ENCODE peak calls at places on chromosomes 7 and 10, in nine cellular contexts. One of them, this sample, is unnamed.

GRCh38 chr10:21524526-21525366 is 736 bp downstream of the SKIDA1 start:
- DNase-seq in aorta: no peak
- DNase-seq in CD8-positive, alpha-beta T cell: no peak
- DNase-seq in mammary epithelial cell: peak; percentile 26
- DNase-seq in right atrium auricular region: no peak
- DNase-seq in cardiac fibroblast: peak; percentile 66
- DNase-seq in CD4-positive, alpha-beta memory T cell: no peak
- DNase-seq in A549: no peak
- DNase-seq in tibial artery: no peak
- DNase-seq in this sample: no peak

GRCh38 chr10:44974082-44974627 is 4.5 kb downstream of the DEPP1 start:
- DNase-seq in right atrium auricular region: no peak
- DNase-seq in mammary epithelial cell: no peak
- DNase-seq in cardiac fibroblast: peak; percentile 31
- DNase-seq in CD8-positive, alpha-beta T cell: no peak
- DNase-seq in CD4-positive, alpha-beta memory T cell: no peak
- DNase-seq in aorta: peak; percentile 72
- DNase-seq in tibial artery: peak; percentile 72
- DNase-seq in A549: no peak
- DNase-seq in this sample: no peak

GRCh38 chr7:129940329-129940728 is 12.4 kb downstream of the UBE2H start:
- DNase-seq in right atrium auricular region: peak; percentile 18
- DNase-seq in aorta: no peak
- DNase-seq in CD8-positive, alpha-beta T cell: no peak
- DNase-seq in tibial artery: no peak
- DNase-seq in mammary epithelial cell: no peak
- DNase-seq in cardiac fibroblast: no peak
- DNase-seq in A549: no peak
- DNase-seq in CD4-positive, alpha-beta memory T cell: no peak
- DNase-seq in this sample: no peak

GRCh38 chr7:117183729-117184128 is 139.1 kb downstream of the WNT2 start:
- DNase-seq in tibial artery: no peak
- DNase-seq in A549: no peak
- DNase-seq in CD4-positive, alpha-beta memory T cell: no peak
- DNase-seq in cardiac fibroblast: no peak
- DNase-seq in mammary epithelial cell: no peak
- DNase-seq in aorta: no peak
- DNase-seq in right atrium auricular region: no peak
- DNase-seq in CD8-positive, alpha-beta T cell: no peak
- DNase-seq in this sample: no peak

GRCh38 chr10:34648507-34648906 is 166.6 kb downstream of the PARD3 start:
- DNase-seq in CD8-positive, alpha-beta T cell: no peak
- DNase-seq in mammary epithelial cell: no peak
- DNase-seq in tibial artery: no peak
- DNase-seq in cardiac fibroblast: no peak
- DNase-seq in CD4-positive, alpha-beta memory T cell: no peak
- DNase-seq in A549: no peak
- DNase-seq in right atrium auricular region: no peak
- DNase-seq in aorta: no peak
- DNase-seq in this sample: no peak

GRCh38 chr7:127845497-127846214 is 185.6 kb downstream of the LRRC4 start:
- DNase-seq in A549: no peak
- DNase-seq in right atrium auricular region: no peak
- DNase-seq in cardiac fibroblast: no peak
- DNase-seq in CD8-positive, alpha-beta T cell: no peak
- DNase-seq in CD4-positive, alpha-beta memory T cell: no peak
- DNase-seq in aorta: no peak
- DNase-seq in mammary epithelial cell: no peak
- DNase-seq in tibial artery: no peak
- DNase-seq in this sample: no peak

GRCh38 chr10:104816501-104816900 is 175.4 kb downstream of the SORCS3 start:
- DNase-seq in mammary epithelial cell: no peak
- DNase-seq in tibial artery: no peak
- DNase-seq in A549: no peak
- DNase-seq in aorta: no peak
- DNase-seq in cardiac fibroblast: no peak
- DNase-seq in CD8-positive, alpha-beta T cell: no peak
- DNase-seq in right atrium auricular region: no peak
- DNase-seq in CD4-positive, alpha-beta memory T cell: no peak
- DNase-seq in this sample: no peak

GRCh38 chr7:44735403-44736165 is 13.1 kb upstream of the ZMIZ2 start:
- DNase-seq in mammary epithelial cell: peak; percentile 97
- DNase-seq in right atrium auricular region: no peak
- DNase-seq in tibial artery: no peak
- DNase-seq in aorta: no peak
- DNase-seq in cardiac fibroblast: peak; percentile 95
- DNase-seq in CD8-positive, alpha-beta T cell: no peak
- DNase-seq in CD4-positive, alpha-beta memory T cell: peak; percentile 16
- DNase-seq in A549: peak; percentile 65
- DNase-seq in this sample: no peak

GRCh38 chr10:84294766-84295447 is 33.5 kb upstream of the CCSER2 start:
- DNase-seq in aorta: no peak
- DNase-seq in right atrium auricular region: no peak
- DNase-seq in mammary epithelial cell: no peak
- DNase-seq in CD4-positive, alpha-beta memory T cell: no peak
- DNase-seq in tibial artery: no peak
- DNase-seq in cardiac fibroblast: no peak
- DNase-seq in A549: no peak
- DNase-seq in CD8-positive, alpha-beta T cell: no peak
- DNase-seq in this sample: no peak

GRCh38 chr7:155358948-155359712 is 61.5 kb downstream of the INSIG1 start:
- DNase-seq in A549: no peak
- DNase-seq in cardiac fibroblast: no peak
- DNase-seq in mammary epithelial cell: no peak
- DNase-seq in CD8-positive, alpha-beta T cell: no peak
- DNase-seq in aorta: no peak
- DNase-seq in right atrium auricular region: no peak
- DNase-seq in tibial artery: peak; percentile 48
- DNase-seq in CD4-positive, alpha-beta memory T cell: no peak
- DNase-seq in this sample: peak; percentile 45

GRCh38 chr7:98872328-98872924 is 2.6 kb upstream of the TMEM130 start:
- DNase-seq in CD4-positive, alpha-beta memory T cell: peak; percentile 27
- DNase-seq in aorta: no peak
- DNase-seq in CD8-positive, alpha-beta T cell: no peak
- DNase-seq in A549: peak; percentile 45
- DNase-seq in cardiac fibroblast: no peak
- DNase-seq in mammary epithelial cell: no peak
- DNase-seq in right atrium auricular region: no peak
- DNase-seq in tibial artery: peak; percentile 23
- DNase-seq in this sample: no peak

GRCh38 chr10:90935581-90936292 is 14.8 kb upstream of the ANKRD1 start:
- DNase-seq in cardiac fibroblast: no peak
- DNase-seq in CD8-positive, alpha-beta T cell: no peak
- DNase-seq in A549: no peak
- DNase-seq in CD4-positive, alpha-beta memory T cell: no peak
- DNase-seq in right atrium auricular region: no peak
- DNase-seq in aorta: no peak
- DNase-seq in mammary epithelial cell: no peak
- DNase-seq in tibial artery: no peak
- DNase-seq in this sample: no peak

GRCh38 chr7:132242192-132242812 is 334.0 kb downstream of the PLXNA4 start:
- DNase-seq in A549: no peak
- DNase-seq in tibial artery: no peak
- DNase-seq in mammary epithelial cell: no peak
- DNase-seq in cardiac fibroblast: no peak
- DNase-seq in aorta: no peak
- DNase-seq in right atrium auricular region: no peak
- DNase-seq in CD4-positive, alpha-beta memory T cell: no peak
- DNase-seq in CD8-positive, alpha-beta T cell: no peak
- DNase-seq in this sample: no peak

GRCh38 chr7:132239422-132239994 is 336.8 kb downstream of the PLXNA4 start:
- DNase-seq in cardiac fibroblast: no peak
- DNase-seq in right atrium auricular region: no peak
- DNase-seq in aorta: no peak
- DNase-seq in CD8-positive, alpha-beta T cell: no peak
- DNase-seq in mammary epithelial cell: peak; percentile 37
- DNase-seq in CD4-positive, alpha-beta memory T cell: no peak
- DNase-seq in A549: no peak
- DNase-seq in tibial artery: no peak
- DNase-seq in this sample: no peak

GRCh38 chr7:132243463-132243862 is 332.8 kb downstream of the PLXNA4 start:
- DNase-seq in cardiac fibroblast: peak; percentile 49
- DNase-seq in A549: no peak
- DNase-seq in tibial artery: no peak
- DNase-seq in mammary epithelial cell: no peak
- DNase-seq in right atrium auricular region: no peak
- DNase-seq in CD8-positive, alpha-beta T cell: no peak
- DNase-seq in aorta: no peak
- DNase-seq in CD4-positive, alpha-beta memory T cell: no peak
- DNase-seq in this sample: no peak

GRCh38 chr7:132240821-132241422 is 335.3 kb downstream of the PLXNA4 start:
- DNase-seq in A549: no peak
- DNase-seq in mammary epithelial cell: no peak
- DNase-seq in tibial artery: no peak
- DNase-seq in right atrium auricular region: no peak
- DNase-seq in CD4-positive, alpha-beta memory T cell: no peak
- DNase-seq in CD8-positive, alpha-beta T cell: no peak
- DNase-seq in aorta: no peak
- DNase-seq in cardiac fibroblast: no peak
- DNase-seq in this sample: no peak

GRCh38 chr7:132240262-132240661 is 336.0 kb downstream of the PLXNA4 start:
- DNase-seq in A549: no peak
- DNase-seq in CD8-positive, alpha-beta T cell: no peak
- DNase-seq in cardiac fibroblast: no peak
- DNase-seq in aorta: no peak
- DNase-seq in CD4-positive, alpha-beta memory T cell: no peak
- DNase-seq in tibial artery: no peak
- DNase-seq in mammary epithelial cell: no peak
- DNase-seq in right atrium auricular region: no peak
- DNase-seq in this sample: no peak
- H3K4me3 ChIP-seq in A549: no peak overlapping the region
- H3K4me3 ChIP-seq in CD8-positive, alpha-beta T cell: no peak overlapping the region
- H3K4me3 ChIP-seq in cardiac fibroblast: no peak overlapping the region
- H3K4me3 ChIP-seq in aorta: no peak overlapping the region
- H3K4me3 ChIP-seq in CD4-positive, alpha-beta memory T cell: no peak overlapping the region
- H3K4me3 ChIP-seq in tibial artery: no peak overlapping the region
- H3K4me3 ChIP-seq in mammary epithelial cell: no peak overlapping the region
- H3K4me3 ChIP-seq in right atrium auricular region: no peak overlapping the region
- H3K4me3 ChIP-seq in this sample: no peak overlapping the region

DNA sequence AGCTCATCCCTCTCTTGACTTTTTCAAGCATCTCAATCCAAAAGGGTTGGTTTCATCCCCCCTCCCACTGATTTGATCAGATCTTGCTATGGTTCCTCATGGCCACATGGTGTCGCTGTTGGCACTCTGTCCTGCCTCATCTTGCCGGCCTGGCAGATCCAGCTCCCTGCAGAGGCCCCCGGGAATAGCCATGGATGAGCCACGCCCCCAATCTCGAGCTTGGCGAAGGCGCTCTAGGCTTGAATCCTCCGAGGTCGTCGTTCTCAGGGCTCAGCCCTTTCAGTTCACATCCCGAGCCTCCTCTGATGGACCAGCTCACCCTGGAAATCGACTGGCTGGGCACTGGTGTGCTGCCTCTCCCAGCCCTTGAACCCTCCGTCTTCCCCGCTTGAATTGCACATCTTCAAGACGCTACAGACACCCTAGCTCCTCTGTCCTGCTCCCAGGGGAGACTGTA is 628.7 kb downstream of the TYW1 start:
- DNase-seq in A549: peak; percentile 76
- DNase-seq in CD4-positive, alpha-beta memory T cell: peak; percentile 3
- DNase-seq in CD8-positive, alpha-beta T cell: no peak
- DNase-seq in tibial artery: peak; percentile 71
- DNase-seq in cardiac fibroblast: peak; percentile 84
- DNase-seq in right atrium auricular region: peak; percentile 62
- DNase-seq in mammary epithelial cell: no peak
- DNase-seq in aorta: peak; percentile 75
- DNase-seq in this sample: no peak
- H3K4me3 ChIP-seq in A549: peak overlapping the region; percentile 31
- H3K4me3 ChIP-seq in CD4-positive, alpha-beta memory T cell: no peak overlapping the region
- H3K4me3 ChIP-seq in CD8-positive, alpha-beta T cell: no peak overlapping the region
- H3K4me3 ChIP-seq in tibial artery: no peak overlapping the region
- H3K4me3 ChIP-seq in cardiac fibroblast: no peak overlapping the region
- H3K4me3 ChIP-seq in right atrium auricular region: no peak overlapping the region
- H3K4me3 ChIP-seq in mammary epithelial cell: no peak overlapping the region
- H3K4me3 ChIP-seq in aorta: no peak overlapping the region
- H3K4me3 ChIP-seq in this sample: no peak overlapping the region

DNA sequence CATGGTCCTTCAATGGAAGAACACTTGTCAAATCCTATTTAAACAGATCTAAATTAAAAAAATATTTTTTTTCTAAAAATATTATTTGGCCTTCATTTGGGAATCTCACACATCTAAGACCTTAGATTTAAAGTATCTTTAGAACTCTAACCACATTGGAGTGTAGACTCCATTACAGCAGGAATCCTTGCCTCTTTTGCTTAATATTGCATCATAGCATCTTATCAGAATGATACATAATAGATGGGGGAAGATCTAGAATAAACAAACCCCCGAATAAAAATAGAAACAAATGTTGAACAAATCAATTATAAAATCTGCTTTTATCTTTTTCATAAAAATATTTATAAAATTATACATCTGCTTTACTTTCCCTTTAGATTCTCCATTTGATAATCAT is 27.6 kb upstream of the EPC1 start:
- DNase-seq in CD4-positive, alpha-beta memory T cell: no peak
- DNase-seq in cardiac fibroblast: no peak
- DNase-seq in right atrium auricular region: no peak
- DNase-seq in mammary epithelial cell: no peak
- DNase-seq in tibial artery: no peak
- DNase-seq in CD8-positive, alpha-beta T cell: no peak
- DNase-seq in A549: no peak
- DNase-seq in aorta: no peak
- DNase-seq in this sample: no peak
- H3K4me3 ChIP-seq in CD4-positive, alpha-beta memory T cell: no peak overlapping the region
- H3K4me3 ChIP-seq in cardiac fibroblast: no peak overlapping the region
- H3K4me3 ChIP-seq in right atrium auricular region: no peak overlapping the region
- H3K4me3 ChIP-seq in mammary epithelial cell: no peak overlapping the region
- H3K4me3 ChIP-seq in tibial artery: no peak overlapping the region
- H3K4me3 ChIP-seq in CD8-positive, alpha-beta T cell: no peak overlapping the region
- H3K4me3 ChIP-seq in A549: no peak overlapping the region
- H3K4me3 ChIP-seq in aorta: no peak overlapping the region
- H3K4me3 ChIP-seq in this sample: no peak overlapping the region

GRCh38 chr7:76396039-76396732 is 13.3 kb downstream of the SSC4D start:
- DNase-seq in aorta: no peak
- DNase-seq in CD4-positive, alpha-beta memory T cell: no peak
- DNase-seq in CD8-positive, alpha-beta T cell: no peak
- DNase-seq in tibial artery: no peak
- DNase-seq in mammary epithelial cell: no peak
- DNase-seq in cardiac fibroblast: no peak
- DNase-seq in A549: no peak
- DNase-seq in right atrium auricular region: no peak
- DNase-seq in this sample: no peak

GRCh38 chr7:76393116-76394031 is 16.1 kb downstream of the SSC4D start:
- DNase-seq in right atrium auricular region: peak; percentile 95
- DNase-seq in CD8-positive, alpha-beta T cell: peak; percentile 77
- DNase-seq in CD4-positive, alpha-beta memory T cell: peak; percentile 91
- DNase-seq in tibial artery: peak; percentile 97
- DNase-seq in aorta: peak; percentile 97
- DNase-seq in cardiac fibroblast: peak; percentile 90
- DNase-seq in A549: peak; percentile 92
- DNase-seq in mammary epithelial cell: peak; percentile 81
- DNase-seq in this sample: peak; percentile 96

GRCh38 chr7:76394962-76395361 is 14.5 kb downstream of the SSC4D start:
- DNase-seq in mammary epithelial cell: no peak
- DNase-seq in right atrium auricular region: no peak
- DNase-seq in aorta: no peak
- DNase-seq in cardiac fibroblast: no peak
- DNase-seq in CD8-positive, alpha-beta T cell: no peak
- DNase-seq in tibial artery: no peak
- DNase-seq in A549: no peak
- DNase-seq in CD4-positive, alpha-beta memory T cell: no peak
- DNase-seq in this sample: no peak

GRCh38 chr7:76390092-76390491 is 19.4 kb downstream of the SSC4D start:
- DNase-seq in CD8-positive, alpha-beta T cell: no peak
- DNase-seq in tibial artery: no peak
- DNase-seq in right atrium auricular region: no peak
- DNase-seq in A549: no peak
- DNase-seq in CD4-positive, alpha-beta memory T cell: no peak
- DNase-seq in mammary epithelial cell: no peak
- DNase-seq in aorta: no peak
- DNase-seq in cardiac fibroblast: no peak
- DNase-seq in this sample: no peak

GRCh38 chr7:76392531-76393115 is 16.9 kb downstream of the SSC4D start:
- DNase-seq in mammary epithelial cell: no peak
- DNase-seq in right atrium auricular region: no peak
- DNase-seq in cardiac fibroblast: no peak
- DNase-seq in CD4-positive, alpha-beta memory T cell: no peak
- DNase-seq in tibial artery: no peak
- DNase-seq in CD8-positive, alpha-beta T cell: no peak
- DNase-seq in A549: no peak
- DNase-seq in aorta: no peak
- DNase-seq in this sample: no peak
- H3K4me3 ChIP-seq in mammary epithelial cell: peak overlapping the region; percentile 40
- H3K4me3 ChIP-seq in right atrium auricular region: peak overlapping the region; percentile 20
- H3K4me3 ChIP-seq in cardiac fibroblast: no peak overlapping the region
- H3K4me3 ChIP-seq in CD4-positive, alpha-beta memory T cell: no peak overlapping the region
- H3K4me3 ChIP-seq in tibial artery: peak overlapping the region; percentile 56
- H3K4me3 ChIP-seq in CD8-positive, alpha-beta T cell: peak overlapping the region; percentile 85
- H3K4me3 ChIP-seq in A549: peak overlapping the region; percentile 22
- H3K4me3 ChIP-seq in aorta: no peak overlapping the region
- H3K4me3 ChIP-seq in this sample: no peak overlapping the region